ENCODE peak calls at places on chromosomes 4 and X, in five cellular contexts. B, S, T, I and O are unnamed samples.

GRCh38 chr4:3480528-3481112 is 17.5 kb downstream of the DOK7 start:
- DNase-seq in B (peak), S (peak), T (peak), I (peak), O (peak)

GRCh38 chr4:22897520-22898108 is 204.9 kb downstream of the GBA3 start:
- DNase-seq in B (peak), S (peak), T (peak), I (peak), O (peak)

GRCh38 chrX:153372949-153373348 is 28.2 kb downstream of the PNMA6E start:
- DNase-seq in B (no peak), S (no peak), T (no peak), I (no peak), O (no peak)

GRCh38 chr4:184899261-184900134 is 73.7 kb upstream of the ACSL1 start:
- DNase-seq in B (no peak), S (peak), T (no peak), I (no peak), O (no peak)

GRCh38 chr4:15755321-15755750 is 22.8 kb upstream of the CD38 start:
- DNase-seq in B (no peak), S (peak), T (no peak), I (no peak), O (no peak)

GRCh38 chr4:58760737-58761136 is 1650.6 kb upstream of the IGFBP7 start:
- DNase-seq in B (peak), S (no peak), T (no peak), I (peak), O (no peak)

GRCh38 chrX:153571159-153571908 is 27.6 kb downstream of the CCNQ start:
- DNase-seq in B (no peak), S (no peak), T (no peak), I (no peak), O (no peak)

GRCh38 chr4:148017801-148018200 is 285.9 kb downstream of the ARHGAP10 start:
- DNase-seq in B (no peak), S (no peak), T (no peak), I (no peak), O (no peak)

GRCh38 chr4:145839151-145839550 is 99.5 kb downstream of the ZNF827 start:
- DNase-seq in B (no peak), S (peak), T (no peak), I (no peak), O (no peak)

GRCh38 chr4:38967260-38968095 is 64.7 kb downstream of the TMEM156 start:
- DNase-seq in B (no peak), S (peak), T (no peak), I (no peak), O (no peak)